ENCODE peak calls at places on chromosomes 5 and 9, in seven cellular contexts. I, M, Q, G, R, E and Y are unnamed samples.
A peak's percentile ranks its signal among the peaks of the same experiment; 100 is the strongest.

GRCh38 chr5:172238334-172238733 is 44.4 kb downstream of the EFCAB9 start:
- DNase-seq in R (no peak), G (no peak), M (no peak), E (no peak), I (no peak), Q (no peak), Y (no peak)

GRCh38 chr9:107587175-107587963 is 97.8 kb upstream of the KLF4 start:
- DNase-seq in R (no peak), G (no peak), I (peak; percentile 91), Q (no peak), E (no peak), M (no peak), Y (no peak)

GRCh38 chr9:18438300-18438925 is 35.5 kb upstream of the ADAMTSL1 start:
- DNase-seq in R (no peak), M (no peak), Q (no peak), I (peak; percentile 29), G (no peak), E (no peak), Y (no peak)

GRCh38 chr5:36301858-36302603 is at the start of gene RANBP3L:
- DNase-seq in G (no peak), M (peak; percentile 21), I (peak; percentile 46), E (no peak), Q (no peak), R (no peak), Y (no peak)

GRCh38 chr9:68961587-68961986 is 52.3 kb downstream of the PRKACG start:
- DNase-seq in M (no peak), Q (no peak), I (no peak), E (no peak), R (no peak), G (no peak), Y (no peak)

GRCh38 chr5:32600057-32600622 is 14.8 kb downstream of the SUB1 start:
- DNase-seq in I (no peak), E (peak; percentile 31), Q (no peak), M (no peak), G (no peak), R (peak; percentile 96), Y (peak; percentile 95)

GRCh38 chr5:2710910-2711309 is 40.6 kb downstream of the IRX2 start:
- DNase-seq in M (no peak), Q (no peak), E (no peak), G (no peak), R (peak; percentile 26), I (no peak), Y (no peak)

GRCh38 chr5:10612251-10612650 is 48.4 kb downstream of the ANKRD33B start:
- DNase-seq in M (peak; percentile 64), E (no peak), Q (no peak), R (no peak), I (no peak), G (no peak), Y (no peak)

GRCh38 chr5:151924564-151925395 is at the start of gene GLRA1:
- DNase-seq in R (peak; percentile 19), E (no peak), I (peak; percentile 32), M (peak; percentile 52), G (peak; percentile 9), Q (no peak), Y (peak; percentile 34)

GRCh38 chr5:158979749-158980521 is 119.8 kb downstream of the EBF1 start:
- DNase-seq in G (peak; percentile 70), Q (no peak), M (no peak), I (peak; percentile 44), R (no peak), E (no peak), Y (no peak)

GRCh38 chr5:67816456-67816855 is 399.1 kb upstream of the PIK3R1 start:
- DNase-seq in Q (no peak), G (no peak), R (peak; percentile 22), I (no peak), M (no peak), E (no peak), Y (no peak)

GRCh38 chr5:6349387-6349786 is 29.0 kb downstream of the MED10 start:
- DNase-seq in I (no peak), E (no peak), G (no peak), Q (no peak), M (no peak), R (no peak), Y (no peak)

GRCh38 chr5:76926329-76927105 is 26.3 kb upstream of the CRHBP start:
- DNase-seq in I (no peak), Q (no peak), R (no peak), G (no peak), E (no peak), M (no peak), Y (no peak)

GRCh38 chr9:85960688-85961093 is 19.7 kb downstream of the NAA35 start:
- DNase-seq in Q (no peak), I (no peak), R (no peak), M (no peak), G (peak; percentile 24), E (no peak), Y (no peak)

GRCh38 chr9:2934883-2935282 is 91.0 kb upstream of the PUM3 start:
- DNase-seq in E (no peak), M (no peak), R (no peak), I (no peak), Q (no peak), G (no peak), Y (no peak)

GRCh38 chr5:171826132-171826531 is 40.5 kb downstream of the SMIM23 start:
- DNase-seq in I (no peak), G (no peak), Q (no peak), M (no peak), R (no peak), E (no peak), Y (no peak)

GRCh38 chr9:32906213-32906612 is 95.2 kb downstream of the APTX start:
- DNase-seq in Q (no peak), G (no peak), M (peak; percentile 63), I (no peak), E (no peak), R (no peak), Y (no peak)

GRCh38 chr5:67528953-67529352 is 332.4 kb upstream of the CD180 start:
- DNase-seq in M (peak; percentile 8), E (peak; percentile 18), G (no peak), I (no peak), R (no peak), Q (no peak), Y (no peak)

GRCh38 chr9:97237951-97238851 is 69.3 kb upstream of the CCDC180 start:
- DNase-seq in G (peak; percentile 54), E (peak; percentile 46), I (peak; percentile 76), Q (peak; percentile 86), R (peak; percentile 85), M (peak; percentile 75), Y (peak; percentile 59)

GRCh38 chr5:93620487-93621339 is 37.7 kb downstream of the NR2F1 start:
- DNase-seq in R (peak; percentile 57), E (no peak), I (peak; percentile 71), G (peak; percentile 89), M (peak; percentile 81), Q (peak; percentile 34), Y (no peak)

GRCh38 chr9:87277346-87277745 is 220.3 kb upstream of the DAPK1 start:
- DNase-seq in R (peak; percentile 69), G (no peak), Q (no peak), E (no peak), I (no peak), M (no peak), Y (no peak)

DNA sequence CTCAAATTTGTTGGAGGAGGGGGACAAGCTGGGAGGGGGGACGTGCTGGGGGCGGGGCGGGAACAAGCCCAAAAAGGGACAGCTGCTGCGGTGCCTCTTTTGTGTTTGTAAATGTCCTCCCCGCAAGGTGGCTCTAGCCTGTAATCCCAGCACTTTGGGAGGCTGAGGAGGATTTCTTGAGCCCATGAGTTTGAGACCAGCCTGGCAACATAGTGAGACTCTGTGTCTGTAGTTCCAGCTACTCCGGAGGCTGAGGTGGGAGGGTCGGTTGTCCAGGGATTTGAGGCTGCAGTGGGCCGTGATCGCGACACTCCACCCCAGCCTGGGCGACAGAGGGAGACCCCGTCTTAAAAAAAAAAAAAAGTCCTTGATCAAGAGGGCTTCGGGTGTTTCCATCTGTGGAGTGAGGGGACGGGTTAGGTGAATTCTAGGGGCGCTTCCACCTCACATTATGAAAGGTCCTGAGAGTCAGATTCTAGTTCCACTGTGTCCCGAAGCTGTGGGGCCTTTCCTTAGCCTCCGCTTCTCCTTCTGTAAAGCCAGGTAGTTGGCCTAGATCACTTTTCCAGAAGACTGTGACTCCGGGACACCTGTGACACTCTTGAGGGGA is 779 bp upstream of the CTNNA1 start:
- DNase-seq in Q (peak; percentile 34), I (no peak), R (peak; percentile 42), E (no peak), M (no peak), G (no peak), Y (no peak)
- TF ChIP-seq CTCF in Q (no peak), I (peak; percentile 8), R (peak; percentile 36), E (peak; percentile 23), M (no peak), G (no peak), Y (no peak)

DNA sequence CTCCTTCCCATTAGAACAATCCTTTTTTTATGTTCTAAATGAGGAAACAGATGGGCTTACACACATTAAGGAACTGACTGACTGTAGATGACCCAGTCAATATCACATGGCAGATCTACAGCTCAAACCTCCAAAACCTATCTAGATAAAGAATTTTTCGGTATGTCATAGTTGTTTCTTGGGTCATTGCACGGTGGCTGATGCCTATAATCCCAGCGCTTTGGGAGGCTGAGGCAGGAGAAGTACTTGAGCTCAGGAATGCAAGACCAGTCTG is 7.1 kb downstream of the CSNK1A1 start:
- DNase-seq in R (no peak), I (no peak), G (no peak), M (no peak), E (no peak), Q (no peak), Y (no peak)
- H3K4me3 ChIP-seq in R (no peak overlapping the region), I (peak overlapping the region; percentile 10), G (no peak overlapping the region), M (no peak overlapping the region), E (no peak overlapping the region), Q (no peak overlapping the region), Y (no peak overlapping the region)

DNA sequence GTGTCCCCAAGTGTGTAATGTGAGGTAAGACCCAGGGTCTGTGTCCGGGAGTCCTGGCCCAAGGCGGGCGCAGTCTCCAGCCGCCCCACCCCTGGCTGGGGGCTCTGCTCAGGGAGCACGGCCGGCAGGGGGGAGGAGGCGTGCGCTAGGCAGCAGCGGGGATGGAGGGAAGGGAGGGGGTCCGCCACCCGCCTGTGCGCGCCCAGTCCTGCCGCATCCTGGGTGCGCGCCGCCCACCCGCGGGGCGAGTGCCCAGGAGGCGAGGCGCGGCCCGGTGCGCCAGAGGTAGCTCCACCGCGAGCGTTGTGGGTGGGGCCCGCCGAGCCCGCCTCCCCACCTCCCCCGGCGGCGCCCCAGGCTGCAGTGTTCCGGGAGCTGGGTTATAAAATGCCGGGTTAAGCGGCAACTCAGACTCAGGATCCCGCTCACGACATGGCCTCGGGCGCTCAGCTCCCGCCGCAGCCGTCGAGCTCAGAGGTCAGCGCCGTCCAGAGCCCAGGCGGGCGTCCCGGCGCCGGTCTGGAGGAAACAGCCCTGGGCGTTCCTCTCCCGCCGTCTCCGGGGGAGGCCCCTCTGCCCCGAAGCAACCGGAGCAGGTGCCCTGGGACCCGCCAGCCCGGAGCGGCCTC is at the start of gene CCNI2:
- DNase-seq in Q (no peak), G (peak; percentile 32), E (no peak), R (no peak), M (peak; percentile 54), I (peak; percentile 66), Y (no peak)
- TF ChIP-seq CTCF in Q (no peak), G (no peak), E (no peak), R (no peak), M (no peak), I (no peak), Y (peak; percentile 36)

DNA sequence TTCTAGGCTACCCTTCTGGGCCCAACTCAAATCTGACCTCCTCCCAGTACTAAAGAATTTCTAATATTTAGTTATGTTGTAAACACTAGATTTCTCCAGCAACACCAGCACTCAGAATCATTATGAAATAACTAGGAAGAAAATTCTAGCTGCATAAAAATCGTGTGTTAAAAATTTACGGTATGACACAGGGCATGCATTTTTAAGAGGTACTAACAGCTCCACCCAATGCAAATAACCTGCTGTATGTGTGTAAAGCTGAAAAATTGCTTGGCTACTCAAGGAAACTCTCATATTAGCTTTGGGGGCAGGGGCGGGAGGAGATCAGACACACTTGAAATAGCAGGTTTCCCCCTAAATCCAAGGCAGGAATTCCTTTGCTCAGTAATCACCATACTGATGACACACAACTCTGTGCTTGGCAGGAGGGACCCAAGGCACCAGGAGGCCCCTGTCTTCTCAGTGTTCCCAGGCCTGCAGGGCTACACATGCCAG is 27.2 kb downstream of the MACROH2A1 start:
- DNase-seq in I (no peak), M (no peak), E (no peak), G (no peak), Q (no peak), R (peak; percentile 78), Y (no peak)
- H3K4me3 ChIP-seq in I (no peak overlapping the region), M (no peak overlapping the region), E (no peak overlapping the region), G (no peak overlapping the region), Q (no peak overlapping the region), R (no peak overlapping the region), Y (no peak overlapping the region)